ENCODE peak calls at places on chromosomes 7 and 10, in five cellular contexts. S is colonic mucosa, J is heart right ventricle, P is astrocyte of the spinal cord, G is foreskin fibroblast. C is an unnamed sample.

GRCh38 chr10:101506829-101507228 is 81.2 kb downstream of the POLL start:
- DNase-seq in J (no peak), G (no peak), P (no peak), S (no peak), C (no peak)

GRCh38 chr7:45072131-45073030 is 16.4 kb downstream of the NACAD start:
- DNase-seq in J (no peak), G (no peak), S (no peak), P (no peak), C (no peak)

GRCh38 chr10:68899186-68899745 is 1.8 kb upstream of the DDX50 start:
- DNase-seq in J (no peak), S (no peak), P (no peak), G (no peak), C (no peak)

GRCh38 chr7:108222236-108222892 is 92.2 kb upstream of the LAMB4 start:
- DNase-seq in P (no peak), S (no peak), G (peak), J (no peak), C (no peak)

GRCh38 chr7:159026271-159027047 is 118.2 kb downstream of the VIPR2 start:
- DNase-seq in J (no peak), P (peak), S (peak), G (no peak), C (no peak)

GRCh38 chr10:75655791-75656451 is 224.5 kb downstream of the LRMDA start:
- DNase-seq in J (peak), P (peak), G (no peak), S (no peak), C (no peak)

GRCh38 chr7:27614102-27614501 is 48.6 kb downstream of the HIBADH start:
- DNase-seq in P (no peak), G (no peak), S (no peak), J (no peak), C (no peak)

GRCh38 chr10:52232561-52233350 is 81.3 kb upstream of the DKK1 start:
- DNase-seq in P (no peak), J (no peak), G (no peak), S (peak), C (no peak)

GRCh38 chr10:21467633-21468032 is 57.8 kb downstream of the SKIDA1 start:
- DNase-seq in S (no peak), J (no peak), P (no peak), G (no peak), C (no peak)

GRCh38 chr7:155531686-155532085 is 14.7 kb downstream of the CNPY1 start:
- DNase-seq in P (no peak), G (no peak), J (no peak), S (no peak), C (no peak)

GRCh38 chr10:108461976-108462375 is 1297.5 kb upstream of the SORCS1 start:
- DNase-seq in J (no peak), P (no peak), S (no peak), G (no peak), C (no peak)

GRCh38 chr7:24728121-24728500 is 29.2 kb downstream of the GSDME start:
- DNase-seq in P (no peak), G (no peak), S (no peak), J (no peak), C (no peak)

GRCh38 chr10:89221919-89222318 is 14.8 kb upstream of the CH25H start:
- DNase-seq in J (no peak), S (no peak), P (no peak), G (no peak), C (no peak)

GRCh38 chr7:27532256-27532783 is 130.4 kb downstream of the HIBADH start:
- DNase-seq in G (no peak), J (no peak), S (no peak), P (no peak), C (no peak)

GRCh38 chr10:49569031-49569765 is 30.3 kb upstream of the ERCC6 start:
- DNase-seq in J (no peak), G (peak), S (no peak), P (peak), C (no peak)

GRCh38 chr7:112777406-112777805 is 12.8 kb downstream of the TMEM168 start:
- DNase-seq in G (no peak), J (no peak), P (no peak), S (no peak), C (no peak)

GRCh38 chr7:150381096-150381495 is 2.0 kb downstream of the ZNF775 start:
- DNase-seq in P (no peak), J (no peak), G (no peak), S (no peak), C (no peak)

GRCh38 chr10:56068473-56069263 is 292.4 kb downstream of the ZWINT start:
- DNase-seq in J (no peak), G (no peak), S (no peak), P (no peak), C (no peak)

GRCh38 chr10:103507235-103508191 is 14.0 kb downstream of the NEURL1 start:
- DNase-seq in J (no peak), G (no peak), P (no peak), S (peak), C (peak)

GRCh38 chr10:122435212-122435827 is 19.1 kb upstream of the ARMS2 start:
- DNase-seq in P (peak), G (peak), S (no peak), J (no peak), C (peak)

GRCh38 chr7:38284553-38284952 is 11.1 kb upstream of the TARP start:
- DNase-seq in S (no peak), J (no peak), P (no peak), G (no peak), C (no peak)

GRCh38 chr10:34341473-34341872 is 473.6 kb downstream of the PARD3 start:
- DNase-seq in J (peak), S (no peak), G (no peak), P (no peak), C (no peak)

GRCh38 chr10:75030371-75030770 is 81.1 kb upstream of the SAMD8 start:
- DNase-seq in G (no peak), J (no peak), P (no peak), S (no peak), C (no peak)

GRCh38 chr7:141585592-141586510 is 34.6 kb downstream of the AGK start:
- DNase-seq in J (no peak), S (no peak), P (peak), G (peak), C (no peak)

GRCh38 chr10:123996302-123996701 is 97.1 kb downstream of the CHST15 start:
- DNase-seq in G (no peak), J (no peak), P (no peak), S (no peak), C (no peak)

GRCh38 chr7:138352570-138353461 is 107.2 kb upstream of the TRIM24 start:
- DNase-seq in S (no peak), P (no peak), J (no peak), G (no peak), C (no peak)

GRCh38 chr7:47893238-47893637 is 55.0 kb downstream of the PKD1L1 start:
- DNase-seq in P (no peak), J (no peak), S (no peak), G (no peak), C (peak)

GRCh38 chr10:96664563-96664962 is 55.8 kb downstream of the PIK3AP1 start:
- DNase-seq in J (no peak), P (no peak), G (no peak), S (no peak), C (peak)

GRCh38 chr7:157475095-157475494 is 138.3 kb downstream of the DNAJB6 start:
- DNase-seq in J (no peak), P (no peak), S (no peak), G (no peak), C (no peak)

GRCh38 chr10:84665883-84666463 is 337.6 kb downstream of the CCSER2 start:
- DNase-seq in G (no peak), P (no peak), J (no peak), S (peak), C (peak)

GRCh38 chr10:48399056-48399541 is 92.6 kb downstream of the MAPK8 start:
- DNase-seq in J (no peak), G (no peak), S (no peak), P (no peak), C (no peak)

GRCh38 chr10:10865913-10866312 is 151.8 kb upstream of the CELF2 start:
- DNase-seq in P (no peak), S (no peak), G (no peak), J (no peak), C (no peak)

GRCh38 chr10:5575482-5576153 is 50.9 kb downstream of the CALML3 start:
- DNase-seq in P (peak), J (no peak), S (no peak), G (peak), C (peak)

GRCh38 chr7:113880467-113881040 is 38.3 kb downstream of the PPP1R3A start:
- DNase-seq in G (no peak), J (no peak), S (no peak), P (no peak), C (no peak)

GRCh38 chr7:16098058-16098457 is 323.3 kb downstream of the CRPPA start:
- DNase-seq in J (no peak), S (no peak), G (no peak), P (no peak), C (no peak)

GRCh38 chr7:16094651-16095050 is 326.7 kb downstream of the CRPPA start:
- DNase-seq in S (no peak), J (no peak), P (no peak), G (no peak), C (no peak)

GRCh38 chr7:16098585-16099179 is 322.7 kb downstream of the CRPPA start:
- DNase-seq in P (peak), S (no peak), J (peak), G (no peak), C (no peak)

GRCh38 chr7:16099302-16099832 is 322.0 kb downstream of the CRPPA start:
- DNase-seq in J (no peak), P (no peak), S (no peak), G (no peak), C (no peak)
- TF ChIP-seq CTCF in J (no peak), P (no peak), S (no peak), G (no peak), C (no peak)

DNA sequence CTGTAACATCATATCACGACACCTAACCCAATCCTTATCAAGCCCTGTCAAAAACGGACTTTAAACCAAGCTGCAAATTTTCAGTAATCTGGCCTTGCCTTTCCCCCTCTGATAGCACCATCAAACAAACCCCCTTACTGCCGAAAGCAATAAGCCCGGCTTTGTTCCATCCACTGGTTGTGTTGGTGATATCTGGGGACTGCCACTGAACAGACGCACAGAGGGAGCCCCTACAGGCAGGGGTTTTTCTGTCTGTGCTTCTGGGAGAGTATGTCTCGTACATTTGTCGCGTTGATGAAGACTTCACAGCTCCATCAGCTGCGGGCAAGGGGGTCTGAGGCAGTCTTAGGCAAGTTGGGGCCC is 550 bp upstream of the PLAU start:
- DNase-seq in P (peak), S (peak), G (no peak), J (no peak), C (peak)
- TF ChIP-seq CTCF in P (peak), S (no peak), G (no peak), J (no peak), C (peak)

GRCh38 chr10:70540089-70540788 is 61.7 kb downstream of the PALD1 start:
- DNase-seq in J (peak), G (no peak), P (no peak), S (no peak), C (no peak)
- TF ChIP-seq CTCF in J (peak), G (peak), P (peak), S (peak), C (peak)

DNA sequence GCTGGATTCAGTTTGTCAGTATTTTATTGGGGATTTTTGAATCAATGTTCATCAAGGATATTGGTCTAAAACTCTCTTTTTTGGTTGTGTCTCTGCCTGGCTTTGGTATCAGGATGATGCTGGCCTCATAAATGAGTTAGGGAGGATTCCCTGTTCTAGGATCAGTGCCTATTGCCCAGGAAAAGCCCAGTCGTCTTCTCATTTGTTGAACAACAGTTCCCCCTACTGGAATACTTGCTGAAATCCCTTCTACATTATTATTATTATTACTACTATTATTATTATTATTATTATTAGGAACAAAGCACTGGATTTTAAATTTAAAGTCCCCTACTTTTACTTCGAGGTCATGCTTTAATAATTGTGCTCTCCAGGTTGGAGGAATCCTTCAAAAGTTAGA is 528.9 kb downstream of the MAGI2 start:
- DNase-seq in S (no peak), G (peak), J (no peak), P (peak), C (no peak)
- TF ChIP-seq CTCF in S (no peak), G (no peak), J (no peak), P (peak), C (peak)

GRCh38 chr7:151990567-151990966 is 34.3 kb downstream of the GALNTL5 start:
- DNase-seq in S (no peak), G (no peak), P (peak), J (no peak), C (no peak)

GRCh38 chr7:151993977-151994676 is 31.3 kb upstream of the GALNT11 start:
- DNase-seq in G (no peak), J (no peak), P (no peak), S (no peak), C (no peak)

GRCh38 chr7:151987748-151988529 is 31.7 kb downstream of the GALNTL5 start:
- DNase-seq in J (peak), P (peak), S (no peak), G (no peak), C (no peak)

GRCh38 chr7:151992375-151992774 is 33.1 kb upstream of the GALNT11 start:
- DNase-seq in P (no peak), S (peak), J (peak), G (no peak), C (peak)
- TF ChIP-seq CTCF in P (no peak), S (no peak), J (no peak), G (no peak), C (peak)

GRCh38 chr7:88835147-88835728 is 39.7 kb upstream of the TEX47 start:
- DNase-seq in J (no peak), G (no peak), P (peak), S (no peak), C (peak)
- TF ChIP-seq CTCF in J (no peak), G (peak), P (peak), S (peak), C (peak)

DNA sequence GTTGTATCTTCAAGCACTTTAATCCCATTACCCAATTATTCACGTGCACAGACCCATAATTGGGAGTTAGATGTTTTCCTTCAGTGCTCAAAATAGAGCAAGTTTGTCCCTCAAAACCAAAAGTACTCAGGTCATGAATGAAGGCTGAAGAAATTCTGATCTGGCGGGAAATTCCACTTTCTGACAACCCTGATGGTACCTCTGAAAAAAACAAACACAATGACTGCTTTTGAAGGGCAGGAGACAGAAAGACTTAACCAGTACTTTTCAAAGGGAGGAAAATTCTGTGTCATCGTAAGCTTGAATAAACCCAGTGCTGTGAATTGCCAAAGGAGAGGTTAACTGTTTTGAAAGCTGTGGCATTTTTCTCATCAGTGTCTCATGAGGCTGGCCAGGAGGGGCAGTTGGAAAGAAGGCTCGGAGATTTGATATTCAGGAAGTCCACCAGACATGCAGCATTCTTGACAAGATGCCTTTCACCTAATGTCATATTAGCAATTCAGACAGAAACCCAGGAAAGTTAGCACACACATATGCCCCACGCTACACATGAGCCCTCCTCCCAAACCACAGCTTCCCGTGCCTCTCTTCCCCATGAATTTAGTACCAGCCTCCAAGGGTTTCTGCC is 347.0 kb downstream of the KCNMA1 start:
- DNase-seq in S (no peak), J (no peak), P (peak), G (peak), C (no peak)
- TF ChIP-seq CTCF in S (no peak), J (no peak), P (no peak), G (no peak), C (no peak)

DNA sequence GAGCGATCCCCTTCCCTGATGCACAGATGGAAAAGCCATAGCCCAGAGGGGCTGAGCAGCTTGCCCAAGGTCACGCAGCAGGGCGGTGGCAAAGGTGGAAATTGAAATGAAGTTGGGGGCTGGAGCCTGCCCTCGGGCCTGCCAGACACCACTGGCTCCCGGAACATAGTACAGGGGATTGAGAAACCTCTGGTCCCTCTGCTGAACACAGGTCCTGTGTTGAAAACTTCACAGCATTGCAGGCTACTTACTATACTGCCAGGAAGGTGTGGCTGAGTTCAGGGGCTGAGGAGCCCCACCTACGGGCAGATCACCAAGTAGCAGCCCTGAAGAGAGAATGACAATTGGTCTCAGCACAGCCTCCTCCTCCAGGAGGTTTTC is 326.7 kb downstream of the PLXNA4 start:
- DNase-seq in S (peak), G (no peak), P (no peak), J (no peak), C (no peak)
- TF ChIP-seq CTCF in S (peak), G (peak), P (peak), J (no peak), C (peak)

GRCh38 chr7:143023047-143023446 is 3.9 kb downstream of the OR9A2 start:
- DNase-seq in P (no peak), G (no peak), J (no peak), S (no peak), C (no peak)

GRCh38 chr7:143025331-143025730 is 1.6 kb downstream of the OR9A2 start:
- DNase-seq in J (no peak), S (no peak), G (no peak), P (no peak), C (no peak)

DNA sequence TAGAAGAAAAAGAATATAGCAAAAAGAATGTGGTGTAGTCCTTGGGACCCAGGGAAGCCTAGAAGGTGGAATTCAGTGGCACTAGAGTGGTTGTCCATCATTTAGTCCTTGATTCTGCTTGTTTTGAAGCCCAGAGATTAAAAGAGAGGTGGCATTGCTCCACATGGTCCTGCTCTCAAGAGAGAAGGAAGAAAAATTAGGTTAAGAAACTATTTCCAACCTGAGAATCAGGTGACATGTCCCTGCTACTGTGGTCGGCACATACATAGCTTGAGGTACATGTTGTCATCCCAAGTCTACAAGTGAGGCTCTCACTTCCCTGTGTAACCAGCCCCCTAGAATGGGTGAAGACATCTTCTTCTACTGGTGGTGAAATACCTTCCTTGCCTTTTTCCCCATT is at the start of gene OR9A2:
- DNase-seq in P (no peak), G (no peak), J (no peak), S (no peak), C (no peak)
- TF ChIP-seq CTCF in P (no peak), G (no peak), J (no peak), S (no peak), C (no peak)

C was measured in OCI-LY7.